ENCODE peak calls at places on chromosomes 6 and 20, in seven cellular contexts. E is GM23338, B is endothelial cell of umbilical vein, H is Peyer's patch, U is pancreas, Q is IMR-90, N is coronary artery. S is an unnamed sample.

GRCh38 chr6:31972709-31973350 is 892 bp upstream of the DXO start:
- DNase-seq in E (no peak), B (peak; percentile 23), H (no peak), U (no peak), Q (peak; percentile 51), N (no peak), S (no peak)

GRCh38 chr6:42963179-42963854 is 2.8 kb downstream of the GNMT start:
- DNase-seq in E (no peak), B (no peak), H (no peak), U (no peak), Q (no peak), N (no peak), S (no peak)

GRCh38 chr6:17865798-17866725 is 121.4 kb downstream of the KIF13A start:
- DNase-seq in E (no peak), B (peak; percentile 97), H (no peak), U (peak; percentile 26), Q (peak; percentile 95), N (peak; percentile 94), S (peak; percentile 68)

GRCh38 chr6:68760941-68761676 is 126.0 kb downstream of the ADGRB3 start:
- DNase-seq in E (no peak), B (no peak), H (no peak), U (no peak), Q (no peak), N (no peak), S (no peak)

GRCh38 chr6:36964908-36965307 is 10.4 kb downstream of the PI16 start:
- DNase-seq in E (no peak), B (no peak), H (no peak), U (no peak), Q (no peak), N (no peak), S (no peak)

GRCh38 chr20:5918856-5919633 is 31.3 kb downstream of the TRMT6 start:
- DNase-seq in E (no peak), B (peak; percentile 67), H (no peak), U (no peak), Q (peak; percentile 44), N (no peak), S (peak; percentile 15)

GRCh38 chr6:32906539-32906938 is 34.3 kb downstream of the HLA-DMB start:
- DNase-seq in E (no peak), B (no peak), H (no peak), U (no peak), Q (peak; percentile 74), N (no peak), S (no peak)

GRCh38 chr6:45278367-45278766 is 49.8 kb upstream of the RUNX2 start:
- DNase-seq in E (no peak), B (no peak), H (no peak), U (no peak), Q (peak; percentile 54), N (no peak), S (no peak)

DNA sequence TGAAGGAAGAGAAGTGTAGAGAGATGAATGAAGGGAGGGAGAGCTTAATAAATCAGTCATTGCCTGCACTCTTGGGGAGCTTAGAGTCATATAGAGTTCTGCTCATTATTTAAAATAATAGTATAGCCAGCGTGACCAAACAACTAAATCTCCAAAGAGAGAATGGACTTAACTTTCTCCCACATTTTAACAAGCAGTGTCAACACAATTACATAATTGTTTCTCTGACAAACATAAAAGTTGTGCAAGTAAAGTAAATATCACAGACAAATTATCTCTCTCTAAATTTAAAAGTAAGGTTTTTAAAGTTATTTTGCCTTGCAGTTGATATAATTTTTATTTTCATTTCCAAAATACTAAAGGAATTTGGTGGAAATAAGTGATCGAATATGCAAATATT is 67.9 kb downstream of the KIF6 start:
- DNase-seq in E (no peak), B (no peak), H (no peak), U (no peak), Q (no peak), N (no peak), S (no peak)
- TF ChIP-seq CTCF in E (no peak), B (no peak), H (no peak), U (no peak), Q (no peak), N (no peak), S (no peak)

GRCh38 chr6:69880570-69880969 is 14.2 kb downstream of the COL19A1 start:
- DNase-seq in E (no peak), B (no peak), H (no peak), U (no peak), Q (no peak), N (no peak), S (no peak)
- H3K4me3 ChIP-seq in E (no peak overlapping the region), B (no peak overlapping the region), H (no peak overlapping the region), U (no peak overlapping the region), Q (no peak overlapping the region), N (no peak overlapping the region), S (no peak overlapping the region)

GRCh38 chr20:12660918-12661317 is 347.9 kb upstream of the SPTLC3 start:
- DNase-seq in E (peak; percentile 93), B (no peak), H (no peak), U (no peak), Q (no peak), N (no peak), S (no peak)
- TF ChIP-seq CTCF in E (peak; percentile 78), B (no peak), H (no peak), U (no peak), Q (no peak), N (no peak), S (peak; percentile 4)

GRCh38 chr20:34560141-34560523 is 1.6 kb downstream of the MAP1LC3A start:
- DNase-seq in E (no peak), B (no peak), H (peak; percentile 38), U (no peak), Q (no peak), N (no peak), S (no peak)

GRCh38 chr20:34557936-34558319 is 590 bp upstream of the MAP1LC3A start:
- DNase-seq in E (no peak), B (no peak), H (no peak), U (no peak), Q (no peak), N (no peak), S (no peak)

GRCh38 chr20:34558320-34559202 is at the start of gene MAP1LC3A:
- DNase-seq in E (peak; percentile 98), B (peak; percentile 93), H (peak; percentile 93), U (peak; percentile 92), Q (peak; percentile 95), N (peak; percentile 96), S (peak; percentile 80)

GRCh38 chr20:34560614-34561013 is 2.1 kb downstream of the MAP1LC3A start:
- DNase-seq in E (no peak), B (no peak), H (no peak), U (no peak), Q (no peak), N (no peak), S (no peak)

DNA sequence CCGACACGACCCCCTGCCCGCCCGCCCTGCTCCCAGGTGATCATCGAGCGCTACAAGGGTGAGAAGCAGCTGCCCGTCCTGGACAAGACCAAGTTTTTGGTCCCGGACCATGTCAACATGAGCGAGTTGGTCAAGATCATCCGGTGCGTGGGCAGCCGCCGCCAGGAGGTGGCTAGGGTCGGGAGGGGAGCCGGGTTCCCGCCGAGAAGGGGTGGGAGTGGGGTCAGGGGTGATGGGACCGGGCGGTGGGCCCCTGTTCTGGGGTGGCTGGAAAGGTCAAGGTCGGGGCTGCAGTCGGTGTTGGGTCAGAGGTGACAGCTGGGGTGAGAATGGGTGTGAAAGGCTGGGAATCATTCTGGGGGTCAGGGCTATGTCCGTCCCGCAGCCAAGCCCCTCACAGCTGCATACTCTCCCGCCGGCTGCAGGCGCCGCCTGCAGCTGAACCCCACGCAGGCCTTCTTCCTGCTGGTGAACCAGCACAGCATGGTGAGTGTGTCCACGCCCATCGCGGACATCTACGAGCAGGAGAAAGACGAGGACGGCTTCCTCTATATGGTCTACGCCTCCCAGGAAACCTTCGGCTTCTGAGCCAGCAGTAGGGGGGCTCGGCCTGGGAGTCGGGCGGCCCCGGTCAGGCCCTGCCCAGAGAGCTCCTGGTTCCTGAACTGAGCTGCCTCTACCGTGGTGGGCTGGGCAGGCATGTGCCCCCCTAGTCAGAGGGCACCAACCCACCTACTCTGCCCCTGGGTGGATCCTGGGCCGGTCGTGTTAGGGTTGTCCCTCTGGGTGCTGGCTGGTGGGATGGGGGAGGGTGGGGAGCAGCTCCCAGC is 1.0 kb downstream of the MAP1LC3A start:
- DNase-seq in E (peak; percentile 30), B (no peak), H (peak; percentile 32), U (peak; percentile 34), Q (no peak), N (no peak), S (no peak)
- H3K4me3 ChIP-seq in E (peak overlapping the region; percentile 91), B (peak overlapping the region; percentile 92), H (peak overlapping the region; percentile 75), U (no peak overlapping the region), Q (peak overlapping the region; percentile 76), N (peak overlapping the region; percentile 76), S (peak overlapping the region; percentile 73)

DNA sequence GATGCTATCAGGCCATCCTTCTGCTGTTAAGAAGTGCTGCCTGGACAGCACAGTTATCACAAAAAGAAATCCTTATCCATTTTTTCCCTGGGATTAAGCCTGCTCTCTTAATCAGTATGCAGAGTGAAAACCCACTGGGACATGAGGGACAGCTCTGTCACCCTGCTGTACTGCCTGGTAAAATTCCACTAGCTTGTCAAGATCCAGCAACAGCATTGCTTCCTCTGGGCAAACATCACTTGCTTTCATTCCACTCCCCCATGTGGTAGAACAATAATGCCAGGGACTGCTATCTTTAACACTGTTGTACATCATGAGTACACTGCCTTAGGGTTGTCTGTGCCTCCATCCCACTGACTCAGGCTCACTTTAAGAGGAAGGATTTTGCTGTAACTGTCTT is 331.3 kb downstream of the KIF16B start:
- DNase-seq in E (no peak), B (no peak), H (no peak), U (no peak), Q (no peak), N (no peak), S (no peak)
- TF ChIP-seq CTCF in E (peak; percentile 33), B (no peak), H (no peak), U (no peak), Q (no peak), N (no peak), S (no peak)

GRCh38 chr6:136103763-136104311 is 146.3 kb downstream of the MTFR2 start:
- DNase-seq in E (peak; percentile 43), B (peak; percentile 62), H (no peak), U (no peak), Q (no peak), N (no peak), S (no peak)
- H3K4me3 ChIP-seq in E (no peak overlapping the region), B (no peak overlapping the region), H (no peak overlapping the region), U (no peak overlapping the region), Q (no peak overlapping the region), N (no peak overlapping the region), S (no peak overlapping the region)

DNA sequence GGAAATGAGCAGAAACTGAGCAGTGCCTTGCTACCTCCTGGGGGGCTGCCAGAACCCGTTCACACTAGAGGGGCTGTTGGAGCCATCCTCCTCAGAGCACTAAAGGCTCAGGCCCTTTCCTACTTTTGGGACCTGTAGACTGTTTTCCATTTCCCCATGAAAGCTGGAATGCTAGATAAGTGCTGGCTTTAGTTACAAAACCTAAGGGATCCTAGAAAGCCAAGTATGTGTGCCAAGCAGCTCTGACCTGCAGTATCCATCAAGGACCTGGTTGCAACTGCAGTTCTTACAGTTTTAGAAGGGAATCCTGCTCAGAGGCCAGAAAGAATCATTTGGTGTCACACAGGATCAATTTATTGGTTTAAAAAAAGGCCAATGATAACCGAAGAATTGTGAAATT is 176.7 kb upstream of the COL21A1 start:
- DNase-seq in E (no peak), B (no peak), H (no peak), U (no peak), Q (no peak), N (no peak), S (no peak)
- TF ChIP-seq CTCF in E (no peak), B (no peak), H (no peak), U (no peak), Q (no peak), N (no peak), S (no peak)

DNA sequence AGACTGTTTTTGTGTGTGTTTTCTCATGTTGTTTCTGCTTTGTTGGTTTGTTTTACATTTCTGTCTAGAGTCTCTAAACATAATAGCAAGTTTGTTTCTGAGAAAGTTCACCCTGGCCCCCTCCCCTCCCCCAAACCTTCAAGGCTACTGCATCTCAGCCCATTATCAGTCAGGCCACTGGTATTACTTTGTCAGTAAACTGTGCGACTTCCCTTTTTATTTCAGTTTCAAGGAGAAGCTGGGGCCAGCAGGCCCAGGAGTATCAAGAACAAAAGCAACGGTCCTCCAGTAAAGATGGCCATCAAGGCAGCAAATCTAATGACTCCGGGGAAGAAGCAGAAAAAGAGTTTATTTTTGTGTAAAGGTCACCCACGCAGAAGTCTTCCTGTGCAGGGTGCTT is 32.8 kb upstream of the SCGN start:
- DNase-seq in E (no peak), B (no peak), H (no peak), U (no peak), Q (no peak), N (no peak), S (no peak)
- H3K4me3 ChIP-seq in E (no peak overlapping the region), B (no peak overlapping the region), H (no peak overlapping the region), U (no peak overlapping the region), Q (no peak overlapping the region), N (no peak overlapping the region), S (no peak overlapping the region)